ENCODE peak calls at places on chromosome X, in nine cellular contexts. O is type B pancreatic cell, Q is HCT116, K is NCI-H2081, E is lung, Z is AG08396, H is NCI-H146, L is M059J, U is hepatocyte. N is an unnamed sample.

GRCh38 chrX:121084903-121085611 is 37.6 kb downstream of the GLUD2 start:
- DNase-seq in U (peak), H (no peak), L (no peak), K (no peak), Z (no peak), E (no peak), Q (no peak), O (no peak), N (no peak)

GRCh38 chrX:78452356-78452755 is 124.9 kb upstream of the CYSLTR1 start:
- DNase-seq in H (no peak), Z (peak), Q (no peak), U (no peak), K (no peak), E (no peak), O (no peak), L (peak), N (no peak)

GRCh38 chrX:103248553-103248952 is 6.4 kb downstream of the TCEAL8 start:
- DNase-seq in H (no peak), E (no peak), K (no peak), O (no peak), Z (no peak), U (no peak), L (peak), Q (peak), N (no peak)

GRCh38 chrX:84240848-84241565 is 53.0 kb upstream of the RPS6KA6 start:
- DNase-seq in H (no peak), Q (no peak), U (no peak), K (no peak), E (no peak), L (no peak), O (no peak), Z (no peak), N (no peak)

GRCh38 chrX:1134156-1134555 is 78.3 kb downstream of the CRLF2 start:
- DNase-seq in Q (no peak), K (no peak), U (no peak), E (no peak), L (no peak), H (no peak), O (no peak), Z (no peak), N (no peak)

GRCh38 chrX:69424161-69424560 is 80.0 kb upstream of the NALF2 start:
- DNase-seq in O (no peak), H (no peak), U (peak), E (no peak), L (peak), Q (peak), K (no peak), Z (peak), N (no peak)

GRCh38 chrX:2500681-2501151 is at the start of the genes DHRSX and ZBED1:
- DNase-seq in Z (peak), H (no peak), E (no peak), K (no peak), L (peak), U (peak), O (no peak), Q (no peak), N (no peak)

GRCh38 chrX:118730500-118731247 is 3.3 kb downstream of the IL13RA1 start:
- DNase-seq in K (no peak), Q (no peak), O (no peak), E (no peak), H (no peak), U (no peak), Z (no peak), L (peak), N (no peak)

GRCh38 chrX:6149231-6149870 is 79.3 kb downstream of the NLGN4X start:
- DNase-seq in K (peak), E (no peak), H (peak), U (no peak), Q (no peak), L (no peak), O (no peak), Z (no peak), N (peak)

GRCh38 chrX:41666251-41666650 is 22.5 kb upstream of the GPR34 start:
- DNase-seq in K (no peak), E (no peak), Q (no peak), H (no peak), L (peak), U (no peak), Z (no peak), O (no peak), N (no peak)

GRCh38 chrX:18941896-18942295 is 42.0 kb downstream of the PHKA2 start:
- DNase-seq in L (no peak), Q (no peak), H (no peak), Z (no peak), K (no peak), E (no peak), O (no peak), U (no peak), N (no peak)

GRCh38 chrX:129791336-129791735 is 11.6 kb downstream of the SASH3 start:
- DNase-seq in L (no peak), U (no peak), O (no peak), Z (no peak), K (no peak), Q (no peak), H (no peak), E (no peak), N (no peak)

GRCh38 chrX:36908801-36909403 is 99.3 kb upstream of the FAM47C start:
- DNase-seq in O (no peak), K (peak), U (peak), E (no peak), Z (peak), L (peak), Q (peak), H (no peak), N (peak)

GRCh38 chrX:72569786-72570185 is 2.9 kb downstream of the HDAC8 start:
- DNase-seq in O (no peak), Z (peak), Q (no peak), H (no peak), E (no peak), U (no peak), L (peak), K (no peak), N (no peak)

GRCh38 chrX:48826135-48826875 is at the start of gene ERAS:
- DNase-seq in L (no peak), U (no peak), K (no peak), Z (no peak), E (no peak), H (no peak), O (no peak), Q (no peak), N (no peak)

GRCh38 chrX:129310000-129310399 is 213.3 kb downstream of the SMARCA1 start:
- DNase-seq in U (no peak), Q (no peak), O (no peak), Z (no peak), E (no peak), K (no peak), H (no peak), L (no peak), N (no peak)

GRCh38 chrX:74923942-74924448 is 1.3 kb downstream of the NEXMIF start:
- DNase-seq in H (no peak), E (no peak), O (no peak), K (peak), Q (no peak), Z (no peak), L (no peak), U (peak), N (peak)

GRCh38 chrX:119417376-119417775 is 18.2 kb downstream of the SLC25A43 start:
- DNase-seq in H (no peak), O (no peak), L (no peak), U (no peak), K (no peak), E (no peak), Q (no peak), Z (no peak), N (no peak)

GRCh38 chrX:135264210-135264609 is 12.3 kb downstream of the ETDA start:
- DNase-seq in K (no peak), Z (no peak), O (no peak), U (no peak), Q (no peak), L (no peak), H (no peak), E (no peak), N (no peak)

GRCh38 chrX:55713635-55714034 is 3.9 kb upstream of the RRAGB start:
- DNase-seq in L (peak), Z (no peak), Q (no peak), H (no peak), U (no peak), E (no peak), O (no peak), K (no peak), N (no peak)

GRCh38 chrX:57951666-57952319 is 41.5 kb upstream of the ZXDA start:
- DNase-seq in Z (no peak), Q (no peak), E (no peak), O (no peak), K (no peak), H (peak), L (no peak), U (no peak), N (no peak)

GRCh38 chrX:53263597-53264094 is 17.7 kb downstream of the IQSEC2 start:
- DNase-seq in H (no peak), Q (peak), L (peak), E (no peak), O (no peak), U (no peak), Z (no peak), K (no peak), N (no peak)

GRCh38 chrX:10051866-10052265 is 84.7 kb downstream of the CLDN34 start:
- DNase-seq in U (no peak), O (no peak), Q (no peak), Z (no peak), E (no peak), L (no peak), H (no peak), K (no peak), N (no peak)

GRCh38 chrX:69019073-69019890 is 146.0 kb downstream of the PJA1 start:
- DNase-seq in Z (peak), L (no peak), K (no peak), U (no peak), H (no peak), E (peak), O (no peak), Q (no peak), N (no peak)

GRCh38 chrX:30875957-30876356 is 13.1 kb downstream of the TAB3 start:
- DNase-seq in H (no peak), O (no peak), K (no peak), U (no peak), Q (no peak), L (peak), E (no peak), Z (peak), N (no peak)

GRCh38 chrX:109911046-109911445 is 91.9 kb upstream of the TMEM164 start:
- DNase-seq in H (no peak), Q (no peak), K (no peak), U (no peak), L (peak), Z (peak), E (no peak), O (no peak), N (no peak)

GRCh38 chrX:87518504-87518903 is 902 bp downstream of the KLHL4 start:
- DNase-seq in L (peak), E (no peak), K (no peak), H (no peak), Z (no peak), O (no peak), Q (no peak), U (no peak), N (no peak)

GRCh38 chrX:65668362-65669310 is 1.2 kb downstream of the MSN start:
- DNase-seq in K (peak), H (no peak), L (peak), U (peak), Q (peak), O (no peak), E (peak), Z (peak), N (no peak)

GRCh38 chrX:152945021-152945979 is 47.4 kb downstream of the ZNF185 start:
- DNase-seq in U (no peak), K (no peak), O (no peak), L (no peak), Z (no peak), E (no peak), H (no peak), Q (no peak), N (no peak)

GRCh38 chrX:101219116-101219839 is at the start of gene DRP2:
- DNase-seq in E (no peak), L (peak), U (no peak), Z (no peak), K (no peak), O (no peak), H (no peak), Q (no peak), N (no peak)

GRCh38 chrX:114584434-114584943 is 603 bp downstream of the HTR2C start:
- DNase-seq in E (no peak), Z (no peak), U (peak), K (no peak), O (peak), H (no peak), Q (no peak), L (no peak), N (no peak)

GRCh38 chrX:11367609-11368430 is 74.6 kb downstream of the AMELX start:
- DNase-seq in K (no peak), E (no peak), Q (no peak), H (no peak), O (no peak), U (no peak), Z (no peak), L (peak), N (no peak)

GRCh38 chrX:45712067-45712466 is 511.4 kb upstream of the DIPK2B start:
- DNase-seq in Z (no peak), U (no peak), O (no peak), Q (no peak), K (no peak), L (peak), E (no peak), H (no peak), N (no peak)

GRCh38 chrX:154016366-154017076 is 3.2 kb downstream of the IRAK1 start:
- DNase-seq in O (no peak), U (no peak), H (no peak), Z (no peak), Q (no peak), K (no peak), L (no peak), E (no peak), N (no peak)